ENCODE peak calls at places on chromosomes 4 and X, in four cellular contexts. U is omental fat pad, C is right atrium auricular region, E is AG09319. D is an unnamed sample.
A peak's percentile ranks its signal among the peaks of the same experiment; 100 is the strongest.

GRCh38 chr4:70833701-70834100 is 6.0 kb downstream of the GRSF1 start:
- DNase-seq in C (no peak), U (no peak), E (no peak), D (no peak)

GRCh38 chr4:186693159-186693815 is 30.4 kb downstream of the FAT1 start:
- DNase-seq in U (peak; percentile 48), C (peak; percentile 85), E (peak; percentile 76), D (peak; percentile 41)

GRCh38 chr4:71694946-71695345 is 88.9 kb downstream of the GC start:
- DNase-seq in E (no peak), U (no peak), C (no peak), D (no peak)

GRCh38 chr4:25723409-25723808 is 67.8 kb downstream of the SLC34A2 start:
- DNase-seq in U (no peak), C (no peak), E (no peak), D (no peak)

GRCh38 chrX:152588206-152588605 is 49.5 kb upstream of the GABRQ start:
- DNase-seq in U (no peak), E (no peak), C (no peak), D (no peak)

GRCh38 chr4:76696109-76696508 is 201.8 kb downstream of the SOWAHB start:
- DNase-seq in C (no peak), E (no peak), U (no peak), D (no peak)

GRCh38 chrX:153590961-153591956 is 7.7 kb downstream of the CCNQ start:
- DNase-seq in U (no peak), C (no peak), E (no peak), D (peak; percentile 22)

GRCh38 chr4:13705521-13706035 is 78.1 kb upstream of the BOD1L1 start:
- DNase-seq in E (no peak), C (no peak), U (no peak), D (no peak)

GRCh38 chr4:21380861-21381260 is 567.7 kb downstream of the KCNIP4 start:
- DNase-seq in E (no peak), C (no peak), U (no peak), D (no peak)

GRCh38 chrX:28848707-28849106 is 261.5 kb downstream of the IL1RAPL1 start:
- DNase-seq in U (no peak), E (no peak), C (no peak), D (no peak)

GRCh38 chr4:188109157-188109755 is at the start of gene TRIML2:
- DNase-seq in E (no peak), U (no peak), C (no peak), D (no peak)

GRCh38 chr4:78747328-78747946 is 28.7 kb upstream of the BMP2K start:
- DNase-seq in U (no peak), E (peak; percentile 67), C (no peak), D (no peak)

GRCh38 chrX:9416562-9417319 is 48.1 kb upstream of the TBL1X start:
- DNase-seq in E (peak; percentile 51), U (no peak), C (no peak), D (no peak)

GRCh38 chr4:7398104-7398423 is 36.7 kb downstream of the PSAPL1 start:
- DNase-seq in C (peak; percentile 58), U (no peak), E (no peak), D (no peak)

GRCh38 chr4:73477176-73477575 is 4.4 kb upstream of the AFM start:
- DNase-seq in U (no peak), C (no peak), E (no peak), D (no peak)

GRCh38 chr4:168586926-168587325 is 90.1 kb downstream of the PALLD start:
- DNase-seq in U (no peak), C (no peak), E (no peak), D (no peak)

GRCh38 chrX:30702736-30703135 is 49.5 kb downstream of the GK start:
- DNase-seq in U (no peak), C (no peak), E (peak; percentile 67), D (no peak)

GRCh38 chr4:8167815-8168214 is 9.2 kb upstream of the ABLIM2 start:
- DNase-seq in E (no peak), C (no peak), U (no peak), D (no peak)

GRCh38 chr4:820230-821172 is 5.4 kb downstream of the CPLX1 start:
- DNase-seq in U (no peak), E (no peak), C (no peak), D (no peak)

GRCh38 chrX:46404774-46405173 is 140.4 kb downstream of the ZNF674 start:
- DNase-seq in U (no peak), C (no peak), E (no peak), D (no peak)

GRCh38 chr4:98663226-98664006 is 5.0 kb upstream of the TSPAN5 start:
- DNase-seq in U (no peak), E (no peak), C (no peak), D (no peak)

GRCh38 chrX:118325453-118325852 is 20.5 kb upstream of the WDR44 start:
- DNase-seq in U (no peak), E (no peak), C (no peak), D (no peak)
- TF ChIP-seq CTCF in U (no peak), E (peak; percentile 15), C (no peak), D (no peak)

DNA sequence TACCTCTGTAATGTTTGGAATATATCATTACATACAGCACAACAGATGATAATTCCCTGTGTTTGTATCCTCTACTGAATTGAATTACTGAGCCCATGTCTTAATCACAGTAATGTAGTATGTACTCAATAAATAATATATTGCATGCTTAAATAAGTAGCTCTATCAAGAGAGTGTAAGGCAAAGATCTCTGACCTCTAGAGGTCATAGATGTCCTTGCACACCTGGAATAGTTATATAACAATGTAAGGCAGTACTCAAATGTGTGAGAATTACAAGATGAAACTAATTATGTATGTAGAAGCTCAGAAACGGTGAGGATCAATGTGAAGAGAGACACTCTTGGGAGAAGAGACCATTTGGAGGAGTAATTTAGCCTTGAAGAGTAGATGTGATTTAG is 14.3 kb upstream of the GCNA start:
- DNase-seq in C (no peak), U (no peak), E (no peak), D (no peak)
- TF ChIP-seq CTCF in C (no peak), U (no peak), E (no peak), D (no peak)

GRCh38 chrX:141897690-141898089 is 6.0 kb upstream of the MAGEC1 start:
- DNase-seq in E (no peak), U (no peak), C (no peak), D (no peak)
- TF ChIP-seq CTCF in E (no peak), U (no peak), C (no peak), D (no peak)

GRCh38 chrX:21933077-21933476 is 7.4 kb upstream of the SMS start:
- DNase-seq in U (no peak), E (no peak), C (no peak), D (no peak)
- TF ChIP-seq CTCF in U (no peak), E (no peak), C (no peak), D (no peak)

DNA sequence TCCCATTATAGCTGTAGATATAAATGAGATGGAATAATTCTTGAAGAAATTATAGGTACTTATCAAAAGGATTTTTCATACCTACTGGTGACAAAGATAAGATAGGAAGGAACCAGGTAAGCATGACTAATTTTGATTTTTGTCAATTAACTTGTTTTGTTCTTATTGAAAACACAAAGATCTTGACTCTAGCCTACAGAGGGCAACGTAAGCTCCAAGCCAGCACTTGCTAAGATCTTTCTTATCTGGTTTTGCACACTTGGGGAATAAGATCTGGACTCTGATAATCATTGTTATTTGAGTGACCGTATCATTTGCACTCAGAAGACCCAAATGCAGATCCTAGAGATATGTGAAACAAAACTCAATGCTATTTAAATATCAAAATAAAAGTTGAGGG is 223.4 kb downstream of the VEGFC start:
- DNase-seq in E (no peak), U (no peak), C (no peak), D (no peak)
- TF ChIP-seq CTCF in E (peak; percentile 9), U (no peak), C (no peak), D (no peak)

GRCh38 chrX:24693453-24694202 is at the start of gene POLA1:
- DNase-seq in U (peak; percentile 71), C (peak; percentile 90), E (peak; percentile 89), D (peak; percentile 81)
- TF ChIP-seq CTCF in U (no peak), C (no peak), E (peak; percentile 33), D (no peak)

GRCh38 chrX:108245462-108245861 is 153.9 kb downstream of the ATG4A start:
- DNase-seq in E (no peak), U (no peak), C (no peak), D (no peak)
- TF ChIP-seq CTCF in E (peak; percentile 3), U (no peak), C (no peak), D (no peak)

DNA sequence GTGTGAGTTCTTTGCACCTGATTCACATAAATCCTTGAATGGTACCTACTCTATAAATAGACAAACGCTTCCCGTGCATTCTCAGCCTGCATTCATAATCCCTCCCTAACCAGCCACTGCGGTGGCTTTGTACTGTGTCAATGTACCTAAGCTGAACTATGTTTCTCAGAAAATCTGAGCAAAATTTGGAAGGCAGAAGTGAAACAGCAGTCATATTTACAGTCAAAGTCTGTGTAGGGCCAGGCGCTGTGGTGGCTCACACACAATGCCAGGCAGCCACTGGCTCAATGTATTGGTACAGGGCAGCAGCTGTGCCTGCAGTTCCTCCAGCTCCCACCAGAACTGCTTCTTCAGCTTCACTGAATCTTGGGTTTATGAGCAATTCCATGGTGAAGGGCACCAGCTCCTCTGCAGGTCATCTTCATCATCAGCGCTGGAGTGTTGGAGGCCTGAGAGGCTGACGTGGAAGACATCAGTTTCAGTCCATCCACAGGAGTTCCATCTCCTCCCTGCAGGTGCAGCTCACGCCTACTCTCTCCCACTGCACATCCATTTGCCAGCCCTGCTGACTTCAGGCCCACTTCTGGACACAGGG is 32.3 kb upstream of the IRF2 start:
- DNase-seq in E (no peak), U (no peak), C (no peak), D (no peak)
- TF ChIP-seq CTCF in E (no peak), U (no peak), C (no peak), D (no peak)

D was measured in gastrocnemius medialis.